ENCODE peak calls at places on chromosome 16, in six cellular contexts. C is NCI-H345, F is nucleus accumbens, R is cardiac muscle cell, W is H4, Z is hippocampal formation. K is an unnamed sample.

GRCh38 chr16:27795992-27796614 is 246.2 kb downstream of the KATNIP start:
- DNase-seq in C (peak), F (no peak), R (peak), W (peak), Z (no peak), K (no peak)

GRCh38 chr16:59290718-59291117 is 556.6 kb upstream of the GOT2 start:
- DNase-seq in C (no peak), F (no peak), R (no peak), W (no peak), Z (no peak), K (no peak)

GRCh38 chr16:70749006-70749678 is 51.8 kb downstream of the VAC14 start:
- DNase-seq in C (no peak), F (no peak), R (no peak), W (no peak), Z (peak), K (no peak)

GRCh38 chr16:49499018-49499785 is 125.6 kb downstream of the C16orf78 start:
- DNase-seq in C (no peak), F (no peak), R (no peak), W (no peak), Z (no peak), K (no peak)

GRCh38 chr16:4936181-4936990 is 562 bp downstream of the PPL start:
- DNase-seq in C (peak), F (no peak), R (no peak), W (no peak), Z (no peak), K (no peak)

GRCh38 chr16:12317856-12318591 is 341.5 kb downstream of the SNX29 start:
- DNase-seq in C (no peak), F (no peak), R (no peak), W (no peak), Z (no peak), K (no peak)

GRCh38 chr16:84226026-84226425 is 13.8 kb downstream of the KCNG4 start:
- DNase-seq in C (no peak), F (no peak), R (no peak), W (no peak), Z (no peak), K (no peak)

GRCh38 chr16:86572616-86573015 is 5.7 kb upstream of the FOXL1 start:
- DNase-seq in C (no peak), F (no peak), R (no peak), W (no peak), Z (no peak), K (no peak)

GRCh38 chr16:2333772-2334379 is 6.7 kb downstream of the ABCA3 start:
- DNase-seq in C (no peak), F (no peak), R (no peak), W (peak), Z (no peak), K (no peak)

K was measured in occipital lobe.